ENCODE peak calls at places on chromosomes 12 and 14, in eight cellular contexts. A is breast epithelium; L is left colon; Y is NCI-H1092; V is aorta; N is naive thymus-derived CD8-positive, alpha-beta T cell; E is GM20000; I is PC-3. Z is an unnamed sample.

GRCh38 chr14:65002586-65003210 is 16.0 kb downstream of the FNTB start:
- DNase-seq in L (no peak), I (peak), V (no peak), N (no peak), Y (no peak), A (no peak), E (no peak), Z (no peak)

GRCh38 chr14:98070521-98070920 is 1201.5 kb downstream of the BCL11B start:
- DNase-seq in V (no peak), L (no peak), A (no peak), I (no peak), N (no peak), Y (no peak), E (no peak), Z (no peak)

GRCh38 chr12:38332814-38333213 is 16.2 kb downstream of the ALG10B start:
- DNase-seq in A (no peak), I (no peak), Y (no peak), L (no peak), E (no peak), N (no peak), V (no peak), Z (no peak)

GRCh38 chr14:77025744-77026165 is 2.8 kb downstream of the IRF2BPL start:
- DNase-seq in V (peak), I (no peak), E (no peak), A (no peak), L (no peak), N (no peak), Y (no peak), Z (no peak)

GRCh38 chr12:4812621-4813327 is 92.6 kb downstream of the GALNT8 start:
- DNase-seq in A (no peak), Y (no peak), L (no peak), I (no peak), N (no peak), V (no peak), E (no peak), Z (no peak)

GRCh38 chr14:55102141-55102547 is 26.9 kb upstream of the LGALS3 start:
- DNase-seq in E (peak), A (peak), N (peak), Y (peak), L (peak), I (peak), V (peak), Z (peak)

GRCh38 chr12:113071427-113072112 is 15.0 kb downstream of the DTX1 start:
- DNase-seq in L (no peak), E (no peak), Y (peak), I (no peak), N (no peak), V (no peak), A (no peak), Z (no peak)

GRCh38 chr14:90491221-90491867 is 94.5 kb downstream of the CALM1 start:
- DNase-seq in Y (no peak), L (no peak), I (no peak), A (no peak), E (no peak), N (no peak), V (peak), Z (no peak)

GRCh38 chr12:124506145-124506831 is 61.1 kb downstream of the NCOR2 start:
- DNase-seq in A (no peak), E (no peak), N (no peak), Y (peak), L (peak), I (peak), V (peak), Z (no peak)

GRCh38 chr12:51419473-51420228 is 5.0 kb upstream of the SLC4A8 start:
- DNase-seq in A (no peak), Y (peak), L (no peak), N (no peak), I (peak), V (no peak), E (no peak), Z (no peak)

GRCh38 chr14:23399136-23399535 is 8.9 kb downstream of the MYH6 start:
- DNase-seq in V (no peak), L (no peak), I (no peak), A (no peak), Y (no peak), E (no peak), N (no peak), Z (no peak)

GRCh38 chr14:52876806-52877205 is 74.0 kb downstream of the FERMT2 start:
- DNase-seq in A (no peak), N (no peak), Y (no peak), V (no peak), E (no peak), L (no peak), I (no peak), Z (no peak)

GRCh38 chr12:124754491-124754890 is 109.2 kb downstream of the SCARB1 start:
- DNase-seq in A (no peak), L (no peak), I (no peak), V (no peak), N (no peak), E (no peak), Y (no peak), Z (no peak)

GRCh38 chr12:111066744-111067437 is 146.5 kb upstream of the MYL2 start:
- DNase-seq in I (peak), L (no peak), A (no peak), E (no peak), V (no peak), N (no peak), Y (no peak), Z (no peak)

GRCh38 chr12:120119395-120119973 is 2.9 kb upstream of the RAB35 start:
- DNase-seq in E (peak), I (peak), V (no peak), N (no peak), A (no peak), L (no peak), Y (no peak), Z (no peak)